ENCODE peak calls at places on chromosomes 4 and X, in nine cellular contexts. W is iPS DF 6.9; D is A673; F is aorta; X is K562; E is CD4-positive, alpha-beta memory T cell; S is GM23338; L is astrocyte; Q is tibial nerve. K is an unnamed sample.
A peak's percentile ranks its signal among the peaks of the same experiment; 100 is the strongest.

GRCh38 chrX:22399793-22400192 is 127.1 kb downstream of the CBLL2 start:
- DNase-seq in E (no peak), D (no peak), S (no peak), F (no peak), Q (no peak), W (no peak), X (no peak), L (peak; percentile 47), K (no peak)

GRCh38 chr4:62302710-62303109 is 1102.6 kb downstream of the ADGRL3 start:
- DNase-seq in Q (no peak), F (no peak), D (no peak), E (no peak), X (no peak), S (no peak), L (no peak), W (no peak), K (no peak)

GRCh38 chrX:153708415-153708814 is 15.8 kb downstream of the BCAP31 start:
- DNase-seq in S (peak; percentile 73), F (no peak), E (peak; percentile 29), X (peak; percentile 54), Q (no peak), D (peak; percentile 69), L (peak; percentile 74), W (no peak), K (no peak)

GRCh38 chr4:2866891-2867290 is 23.2 kb downstream of the ADD1 start:
- DNase-seq in L (peak; percentile 39), W (no peak), E (no peak), D (no peak), S (no peak), Q (no peak), F (no peak), X (no peak), K (no peak)

GRCh38 chr4:84224522-84224921 is 274.6 kb downstream of the NKX6-1 start:
- DNase-seq in X (no peak), S (peak; percentile 52), F (no peak), L (no peak), E (no peak), Q (no peak), D (no peak), W (no peak), K (peak; percentile 46)

GRCh38 chr4:184274288-184274951 is 56.7 kb upstream of the ENPP6 start:
- DNase-seq in W (no peak), D (no peak), L (no peak), Q (no peak), E (no peak), S (no peak), F (no peak), X (no peak), K (no peak)

GRCh38 chrX:75603833-75604232 is 81.0 kb upstream of the ZDHHC15 start:
- DNase-seq in F (no peak), W (no peak), L (no peak), E (peak; percentile 35), Q (no peak), D (peak; percentile 18), S (peak; percentile 56), X (peak; percentile 26), K (no peak)

GRCh38 chrX:109889289-109890006 is 113.5 kb upstream of the TMEM164 start:
- DNase-seq in D (no peak), X (no peak), Q (no peak), S (peak; percentile 11), L (no peak), W (no peak), E (no peak), F (no peak), K (no peak)

GRCh38 chr4:33696066-33696465 is 2548.2 kb downstream of the ARAP2 start:
- DNase-seq in W (no peak), D (no peak), Q (no peak), E (no peak), S (no peak), F (no peak), X (no peak), L (no peak), K (no peak)

GRCh38 chrX:150547511-150548115 is 20.8 kb upstream of the MTM1 start:
- DNase-seq in F (peak; percentile 91), L (peak; percentile 23), D (no peak), W (no peak), S (peak; percentile 64), X (peak; percentile 72), E (no peak), Q (peak; percentile 39), K (no peak)

GRCh38 chrX:155127465-155127864 is 56.2 kb downstream of the BRCC3 start:
- DNase-seq in D (no peak), E (no peak), L (no peak), X (no peak), S (no peak), W (no peak), F (no peak), Q (no peak), K (no peak)

GRCh38 chr4:129064717-129065116 is 28.6 kb downstream of the SCLT1 start:
- DNase-seq in L (peak; percentile 73), F (no peak), Q (no peak), S (no peak), X (no peak), E (no peak), D (no peak), W (no peak), K (no peak)

GRCh38 chr4:101306764-101307615 is 40.3 kb downstream of the PPP3CA start:
- DNase-seq in W (no peak), F (no peak), L (peak; percentile 66), S (no peak), Q (no peak), E (no peak), X (no peak), D (no peak), K (no peak)

GRCh38 chrX:13190051-13190450 is 129.8 kb downstream of the ATXN3L start:
- DNase-seq in W (no peak), L (no peak), X (no peak), Q (no peak), S (no peak), F (no peak), E (no peak), D (no peak), K (no peak)

GRCh38 chrX:150363561-150364346 is 637 bp downstream of the MAMLD1 start:
- DNase-seq in S (peak; percentile 59), X (no peak), L (no peak), F (peak; percentile 80), W (no peak), E (no peak), D (peak; percentile 64), Q (peak; percentile 13), K (no peak)

GRCh38 chrX:65513610-65514009 is 21.0 kb downstream of the LAS1L start:
- DNase-seq in W (no peak), S (no peak), E (no peak), X (no peak), Q (no peak), F (no peak), D (no peak), L (no peak), K (no peak)

GRCh38 chrX:65517923-65518322 is 16.7 kb downstream of the LAS1L start:
- DNase-seq in Q (no peak), W (no peak), L (no peak), F (no peak), S (no peak), D (no peak), X (no peak), E (no peak), K (no peak)

GRCh38 chrX:65516756-65517155 is 17.8 kb downstream of the LAS1L start:
- DNase-seq in W (no peak), S (no peak), Q (no peak), E (no peak), F (no peak), X (no peak), D (no peak), L (no peak), K (no peak)
- H3K36me3 ChIP-seq in W (peaks cover 17% of the 10 kb centered on the region), S (no peaks in the 10 kb centered on the region), Q (no peaks in the 10 kb centered on the region), E (peaks cover 22% of the 10 kb centered on the region), F (peaks cover 8% of the 10 kb centered on the region), X (peaks cover 87% of the 10 kb centered on the region), D (peaks cover 2% of the 10 kb centered on the region), L (peaks cover 4% of the 10 kb centered on the region), K (peaks cover 93% of the 10 kb centered on the region)

GRCh38 chr4:25839687-25840086 is 23.1 kb downstream of the SEL1L3 start:
- DNase-seq in F (no peak), E (no peak), L (peak; percentile 33), Q (no peak), W (no peak), S (no peak), D (no peak), X (no peak), K (no peak)

GRCh38 chr4:25843340-25844097 is 19.3 kb downstream of the SEL1L3 start:
- DNase-seq in Q (no peak), E (no peak), L (no peak), W (no peak), D (no peak), F (no peak), S (no peak), X (no peak), K (no peak)

GRCh38 chr4:25844957-25845712 is 17.7 kb downstream of the SEL1L3 start:
- DNase-seq in W (no peak), E (no peak), L (no peak), D (no peak), F (no peak), Q (no peak), S (no peak), X (no peak), K (no peak)

GRCh38 chr4:25845841-25846653 is 16.7 kb downstream of the SEL1L3 start:
- DNase-seq in W (no peak), F (no peak), E (no peak), S (peak; percentile 42), L (no peak), Q (no peak), D (no peak), X (no peak), K (no peak)

DNA sequence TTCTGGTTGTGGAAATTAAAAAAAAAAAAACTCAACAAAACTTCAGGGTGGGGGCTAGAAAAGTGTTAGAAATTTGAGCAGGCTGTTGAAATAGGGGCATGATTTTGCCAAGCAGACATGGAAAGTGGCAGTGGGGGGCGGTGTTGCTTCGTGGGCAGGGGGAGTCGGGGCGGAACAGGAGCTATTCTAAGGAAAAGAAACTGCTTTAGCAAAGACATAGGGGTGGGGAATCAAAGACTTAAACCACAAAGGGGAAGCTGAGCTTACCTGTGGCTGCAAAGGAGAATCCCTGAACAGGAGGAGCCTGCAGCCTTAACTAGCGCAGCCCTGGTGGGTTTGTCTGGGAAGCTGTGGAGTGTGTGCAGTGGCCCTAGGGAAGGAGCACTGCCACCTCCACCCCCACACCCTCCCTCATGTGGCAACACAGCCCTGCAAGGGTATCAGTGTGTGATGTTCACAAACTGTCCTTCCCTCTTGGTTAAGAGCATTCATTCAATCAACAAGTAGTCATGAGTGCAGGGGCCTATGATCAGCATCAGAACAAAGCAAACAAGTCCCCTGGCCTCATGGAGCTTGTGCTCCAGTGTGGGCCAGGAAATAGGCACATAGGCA is 20.5 kb downstream of the SEL1L3 start:
- DNase-seq in F (no peak), E (peak; percentile 36), X (no peak), L (no peak), Q (no peak), D (no peak), W (no peak), S (peak; percentile 75), K (no peak)
- H3K36me3 ChIP-seq in F (no peaks in the 10 kb centered on the region), E (peaks cover 17% of the 10 kb centered on the region), X (peaks cover 15% of the 10 kb centered on the region), L (no peaks in the 10 kb centered on the region), Q (no peaks in the 10 kb centered on the region), D (peaks cover 10% of the 10 kb centered on the region), W (no peaks in the 10 kb centered on the region), S (no peaks in the 10 kb centered on the region), K (peaks cover 9% of the 10 kb centered on the region)

GRCh38 chr4:85257817-85258216 is 217.1 kb upstream of the ARHGAP24 start:
- DNase-seq in S (no peak), Q (no peak), D (no peak), E (no peak), W (no peak), L (no peak), X (no peak), F (no peak), K (no peak)
- H3K36me3 ChIP-seq in S (no peaks in the 10 kb centered on the region), Q (no peaks in the 10 kb centered on the region), D (no peaks in the 10 kb centered on the region), E (no peaks in the 10 kb centered on the region), W (no peaks in the 10 kb centered on the region), L (no peaks in the 10 kb centered on the region), X (no peaks in the 10 kb centered on the region), F (no peaks in the 10 kb centered on the region), K (no peaks in the 10 kb centered on the region)

GRCh38 chr4:159757471-159757870 is 654.6 kb downstream of the RAPGEF2 start:
- DNase-seq in Q (no peak), S (no peak), F (no peak), L (no peak), E (no peak), D (no peak), W (no peak), X (no peak), K (no peak)
- H3K36me3 ChIP-seq in Q (no peaks in the 10 kb centered on the region), S (no peaks in the 10 kb centered on the region), F (no peaks in the 10 kb centered on the region), L (no peaks in the 10 kb centered on the region), E (no peaks in the 10 kb centered on the region), D (peaks cover 78% of the 10 kb centered on the region), W (no peaks in the 10 kb centered on the region), X (no peaks in the 10 kb centered on the region), K (no peaks in the 10 kb centered on the region)

K was measured in NT2/D1.